ENCODE peak calls at places on chromosomes 7 and 10, in four cellular contexts. N, K, W and D are unnamed samples.

GRCh38 chr7:41148521-41148951 is 554.4 kb downstream of the INHBA start:
- DNase-seq in W (no peak), N (no peak), K (no peak), D (no peak)

GRCh38 chr7:55326079-55326847 is 38.9 kb upstream of the LANCL2 start:
- DNase-seq in W (no peak), N (no peak), K (no peak), D (no peak)

GRCh38 chr7:28163955-28164354 is 16.6 kb downstream of the JAZF1 start:
- DNase-seq in K (no peak), N (no peak), W (no peak), D (no peak)

GRCh38 chr10:20536381-20536780 is 360.7 kb downstream of the NEBL start:
- DNase-seq in K (no peak), N (no peak), W (no peak), D (no peak)

GRCh38 chr10:75272896-75273295 is 37.1 kb upstream of the COMTD1 start:
- DNase-seq in N (no peak), K (no peak), W (no peak), D (no peak)

GRCh38 chr7:143503261-143503660 is 25.6 kb downstream of the TAS2R41 start:
- DNase-seq in K (no peak), N (no peak), W (no peak), D (no peak)

GRCh38 chr10:132907901-132908620 is 34.3 kb downstream of the CFAP46 start:
- DNase-seq in W (peak; percentile 60), K (no peak), N (no peak), D (no peak)

GRCh38 chr10:10542368-10542961 is 475.2 kb upstream of the CELF2 start:
- DNase-seq in N (no peak), K (no peak), W (no peak), D (no peak)

GRCh38 chr7:832292-832967 is at the start of gene SUN1:
- DNase-seq in K (peak; percentile 80), N (no peak), W (no peak), D (peak; percentile 67)

GRCh38 chr10:62738916-62739315 is 65.6 kb upstream of the ADO start:
- DNase-seq in W (no peak), K (no peak), N (no peak), D (no peak)

GRCh38 chr7:41608447-41608846 is 94.4 kb downstream of the INHBA start:
- DNase-seq in N (no peak), W (no peak), K (no peak), D (no peak)

GRCh38 chr10:111087968-111088505 is 11.2 kb downstream of the ADRA2A start:
- DNase-seq in W (no peak), K (no peak), N (no peak), D (no peak)

GRCh38 chr7:73872056-73872908 is 11.3 kb downstream of the TMEM270 start:
- DNase-seq in K (no peak), W (no peak), N (no peak), D (no peak)

GRCh38 chr10:73931767-73932624 is 21.1 kb downstream of the PLAU start:
- DNase-seq in N (no peak), W (peak; percentile 70), K (peak; percentile 72), D (peak; percentile 55)

GRCh38 chr7:1945558-1945957 is 275.5 kb downstream of the ELFN1 start:
- DNase-seq in K (no peak), W (no peak), N (no peak), D (no peak)

GRCh38 chr7:17062433-17063383 is 180.9 kb upstream of the AGR3 start:
- DNase-seq in K (no peak), W (no peak), N (no peak), D (no peak)

GRCh38 chr10:123808873-123809272 is 82.7 kb downstream of the CPXM2 start:
- DNase-seq in W (no peak), N (no peak), K (no peak), D (no peak)

GRCh38 chr7:102810916-102811315 is 62.1 kb downstream of the FAM185A start:
- DNase-seq in N (no peak), K (no peak), W (no peak), D (no peak)

GRCh38 chr10:120479506-120479905 is 22.5 kb downstream of the PLPP4 start:
- DNase-seq in W (no peak), K (no peak), N (no peak), D (no peak)

GRCh38 chr7:84916161-84916560 is 270.7 kb downstream of the SEMA3D start:
- DNase-seq in K (no peak), W (no peak), N (no peak), D (no peak)

GRCh38 chr7:96236198-96237039 is 85.5 kb downstream of the SLC25A13 start:
- DNase-seq in K (peak; percentile 22), W (no peak), N (peak; percentile 69), D (no peak)

GRCh38 chr10:120115959-120116358 is 223.4 kb downstream of the SEC23IP start:
- DNase-seq in W (no peak), N (no peak), K (no peak), D (no peak)

GRCh38 chr7:121608785-121609184 is 212.7 kb upstream of the FAM3C start:
- DNase-seq in N (peak; percentile 31), K (no peak), W (no peak), D (no peak)

GRCh38 chr7:29019275-29019820 is 61.2 kb upstream of the TRIL start:
- DNase-seq in N (no peak), K (no peak), W (no peak), D (no peak)